ENCODE peak calls at places on chromosome 1, in six cellular contexts. V, F, X, W, O and T are unnamed samples.

GRCh38 chr1:115067460-115067859 is 21.8 kb downstream of the TSPAN2 start:
- DNase-seq in V (no peak), F (no peak), X (no peak), W (no peak), O (no peak), T (no peak)

GRCh38 chr1:238783633-238784032 is 602.7 kb upstream of the CHRM3 start:
- DNase-seq in V (no peak), F (no peak), X (no peak), W (no peak), O (no peak), T (no peak)

GRCh38 chr1:243916160-243916559 is 66.1 kb upstream of the AKT3 start:
- DNase-seq in V (no peak), F (no peak), X (no peak), W (no peak), O (no peak), T (no peak)

GRCh38 chr1:15429701-15430149 is 8.5 kb upstream of the CTRC start:
- DNase-seq in V (no peak), F (peak; percentile 62), X (no peak), W (no peak), O (no peak), T (no peak)

GRCh38 chr1:62732327-62732726 is 44.1 kb upstream of the DOCK7 start:
- DNase-seq in V (no peak), F (no peak), X (no peak), W (no peak), O (no peak), T (no peak)

GRCh38 chr1:147273409-147274307 is 31.2 kb downstream of the CHD1L start:
- DNase-seq in V (peak; percentile 50), F (peak; percentile 93), X (no peak), W (peak; percentile 65), O (no peak), T (peak; percentile 64)

GRCh38 chr1:175192111-175192629 is 406 bp downstream of the KIAA0040 start:
- DNase-seq in V (peak; percentile 48), F (no peak), X (peak; percentile 53), W (peak; percentile 66), O (no peak), T (no peak)

GRCh38 chr1:164589961-164590507 is 31.1 kb downstream of the PBX1 start:
- DNase-seq in V (no peak), F (no peak), X (peak; percentile 61), W (no peak), O (no peak), T (no peak)

GRCh38 chr1:117681093-117681950 is 75.5 kb downstream of the TENT5C start:
- DNase-seq in V (no peak), F (no peak), X (no peak), W (no peak), O (peak; percentile 71), T (no peak)

GRCh38 chr1:33317946-33318345 is 3.0 kb downstream of the A3GALT2 start:
- DNase-seq in V (no peak), F (no peak), X (no peak), W (no peak), O (no peak), T (no peak)

GRCh38 chr1:227234998-227235405 is 83.3 kb downstream of the CDC42BPA start:
- DNase-seq in V (peak; percentile 48), F (peak; percentile 81), X (peak; percentile 40), W (peak; percentile 26), O (no peak), T (peak; percentile 42)

GRCh38 chr1:54273092-54273836 is 73.3 kb downstream of the MRPL37 start:
- DNase-seq in V (no peak), F (peak; percentile 96), X (peak; percentile 64), W (peak; percentile 61), O (peak; percentile 97), T (peak; percentile 82)

GRCh38 chr1:54557956-54558355 is 9.9 kb downstream of the ACOT11 start:
- DNase-seq in V (no peak), F (no peak), X (no peak), W (no peak), O (no peak), T (no peak)

GRCh38 chr1:203318229-203318517 is 12.9 kb downstream of the BTG2 start:
- DNase-seq in V (no peak), F (no peak), X (no peak), W (no peak), O (no peak), T (no peak)

GRCh38 chr1:66283583-66284041 is 250.3 kb upstream of the SGIP1 start:
- DNase-seq in V (no peak), F (no peak), X (no peak), W (no peak), O (no peak), T (no peak)

GRCh38 chr1:46184920-46185658 is 8.8 kb upstream of the P3R3URF start:
- DNase-seq in V (no peak), F (no peak), X (no peak), W (no peak), O (no peak), T (no peak)

GRCh38 chr1:73382971-73383370 is 815.0 kb downstream of the LRRIQ3 start:
- DNase-seq in V (no peak), F (no peak), X (no peak), W (no peak), O (no peak), T (no peak)

GRCh38 chr1:223748773-223749733 is 36.7 kb downstream of the CAPN2 start:
- DNase-seq in V (peak; percentile 78), F (peak; percentile 66), X (peak; percentile 58), W (peak; percentile 56), O (no peak), T (no peak)

GRCh38 chr1:58884706-58885661 is 101.1 kb upstream of the JUN start:
- DNase-seq in V (peak; percentile 51), F (no peak), X (no peak), W (peak; percentile 67), O (no peak), T (no peak)

GRCh38 chr1:54649130-54649898 is 7.7 kb downstream of the MROH7 start:
- DNase-seq in V (no peak), F (no peak), X (no peak), W (no peak), O (peak; percentile 37), T (no peak)

GRCh38 chr1:211331011-211331709 is 4.5 kb downstream of the TRAF5 start:
- DNase-seq in V (no peak), F (no peak), X (no peak), W (no peak), O (peak; percentile 49), T (no peak)

GRCh38 chr1:150234647-150235435 is 1.1 kb downstream of the ANP32E start:
- DNase-seq in V (peak; percentile 73), F (peak; percentile 67), X (peak; percentile 81), W (peak; percentile 63), O (peak; percentile 93), T (no peak)

GRCh38 chr1:230818881-230819280 is 49.4 kb downstream of the C1orf198 start:
- DNase-seq in V (no peak), F (no peak), X (no peak), W (no peak), O (peak; percentile 44), T (no peak)

GRCh38 chr1:234315091-234315541 is 58.1 kb upstream of the COA6 start:
- DNase-seq in V (no peak), F (peak; percentile 35), X (no peak), W (no peak), O (no peak), T (peak; percentile 43)

GRCh38 chr1:244791061-244791460 is 44.4 kb upstream of the COX20 start:
- DNase-seq in V (no peak), F (no peak), X (no peak), W (no peak), O (no peak), T (no peak)

GRCh38 chr1:184504012-184504694 is 117.3 kb downstream of the C1orf21 start:
- DNase-seq in V (no peak), F (no peak), X (no peak), W (no peak), O (no peak), T (no peak)

GRCh38 chr1:200224315-200224714 is 185.5 kb downstream of the ZNF281 start:
- DNase-seq in V (no peak), F (no peak), X (no peak), W (no peak), O (no peak), T (no peak)

DNA sequence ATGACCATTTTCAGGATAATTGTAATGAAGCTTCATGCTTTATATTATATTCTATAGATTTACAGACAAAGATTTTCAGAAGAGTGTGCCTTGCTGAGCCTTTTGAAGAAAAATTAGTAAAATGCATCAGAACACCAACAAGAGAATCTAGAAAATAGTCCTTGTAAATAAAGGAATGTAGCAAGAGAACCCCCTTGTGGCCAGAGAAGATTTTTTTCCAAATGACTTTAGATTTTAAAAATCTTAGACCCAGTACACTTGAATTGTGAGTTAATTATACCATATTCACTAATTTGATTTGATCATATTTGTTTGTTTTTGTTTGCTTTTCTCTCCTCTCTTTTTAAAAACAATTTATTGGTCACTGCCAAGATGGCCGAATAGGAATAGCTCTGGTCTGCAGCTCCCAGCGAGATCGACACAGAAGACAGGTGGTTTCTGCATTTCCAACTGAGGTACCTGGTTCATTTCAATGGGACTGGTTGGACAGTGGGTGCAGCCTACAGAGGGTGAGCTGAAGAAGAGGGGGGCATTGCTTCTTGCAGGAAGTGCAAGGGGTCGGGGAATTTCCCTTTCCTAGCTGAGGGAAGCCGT is 12.8 kb upstream of the IFI44L start:
- DNase-seq in V (peak; percentile 46), F (peak; percentile 72), X (no peak), W (peak; percentile 29), O (no peak), T (peak; percentile 11)
- TF ChIP-seq CTCF in V (peak; percentile 46), F (peak; percentile 37), X (peak; percentile 75), W (peak; percentile 49), O (peak; percentile 70), T (peak; percentile 23)

GRCh38 chr1:27928216-27928954 is 6.4 kb upstream of the SMPDL3B start:
- DNase-seq in V (no peak), F (no peak), X (peak; percentile 39), W (no peak), O (no peak), T (no peak)
- TF ChIP-seq CTCF in V (no peak), F (no peak), X (peak; percentile 41), W (no peak), O (no peak), T (no peak)

DNA sequence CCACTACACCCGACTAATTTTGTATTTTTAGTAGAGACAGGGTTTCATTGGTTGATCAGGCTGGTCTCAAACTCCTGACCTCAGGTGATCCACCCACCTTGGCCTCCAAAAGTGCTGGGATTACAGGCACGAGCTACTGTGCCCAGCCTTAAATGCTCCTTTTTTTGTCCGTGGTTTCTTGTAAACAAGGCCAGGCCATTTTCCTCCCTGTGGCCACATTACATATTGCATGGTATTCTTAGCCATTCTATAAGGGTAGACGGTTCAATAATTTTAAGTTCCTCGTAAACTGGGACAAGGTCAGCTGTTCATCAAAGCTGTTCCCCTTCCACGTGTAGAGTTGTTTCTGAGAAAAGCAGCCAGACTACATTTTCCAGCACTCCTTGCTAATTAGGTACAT is 10.3 kb upstream of the LUZP1 start:
- DNase-seq in V (peak; percentile 12), F (peak; percentile 41), X (no peak), W (no peak), O (no peak), T (no peak)
- TF ChIP-seq CTCF in V (peak; percentile 28), F (peak; percentile 46), X (peak; percentile 38), W (no peak), O (no peak), T (no peak)

DNA sequence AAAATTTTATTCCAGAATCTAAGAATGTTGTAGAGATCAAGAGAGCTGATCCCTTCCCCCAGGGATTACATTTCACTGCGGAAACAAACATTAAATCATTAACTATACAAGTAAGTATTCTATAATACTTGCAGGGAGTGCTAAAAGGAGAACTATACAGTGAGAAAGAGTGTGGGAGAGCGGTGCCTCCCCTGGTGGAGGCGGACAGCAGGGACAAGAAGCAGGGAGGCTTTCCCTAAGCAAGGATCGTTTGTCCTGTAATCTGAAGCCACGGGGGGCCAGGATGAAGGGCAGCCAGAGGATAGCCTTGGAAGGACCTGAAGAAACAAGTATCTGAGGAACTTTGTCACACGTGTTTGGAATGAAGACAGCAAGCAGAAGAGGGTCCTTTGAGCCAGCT is 40.1 kb downstream of the SLC9C2 start:
- DNase-seq in V (no peak), F (no peak), X (peak; percentile 47), W (no peak), O (no peak), T (no peak)
- TF ChIP-seq CTCF in V (no peak), F (no peak), X (peak; percentile 46), W (no peak), O (no peak), T (no peak)